ENCODE peak calls at places on chromosomes 4 and X, in seven cellular contexts. One of them, this sample, is unnamed. For H3K4me1, the result is how much of the 10 kb centered on the place peaks cover.

GRCh38 chrX:288561-288991 is 7.4 kb downstream of the PLCXD1 start:
- DNase-seq in aorta: peak
- DNase-seq in neuronal stem cell: no peak
- DNase-seq in IMR-90: no peak
- DNase-seq in uterus: no peak
- DNase-seq in colonic mucosa: peak
- DNase-seq in mammary epithelial cell: no peak
- DNase-seq in this sample: no peak

GRCh38 chr4:5157721-5158390 is 106.6 kb downstream of the STK32B start:
- DNase-seq in aorta: no peak
- DNase-seq in neuronal stem cell: no peak
- DNase-seq in IMR-90: peak
- DNase-seq in uterus: no peak
- DNase-seq in colonic mucosa: no peak
- DNase-seq in mammary epithelial cell: no peak
- DNase-seq in this sample: no peak

GRCh38 chr4:40264497-40264896 is 67.7 kb downstream of the RHOH start:
- DNase-seq in aorta: no peak
- DNase-seq in neuronal stem cell: no peak
- DNase-seq in IMR-90: peak
- DNase-seq in uterus: no peak
- DNase-seq in colonic mucosa: no peak
- DNase-seq in mammary epithelial cell: peak
- DNase-seq in this sample: no peak

GRCh38 chr4:119750048-119750447 is 121.4 kb upstream of the PDE5A start:
- DNase-seq in aorta: no peak
- DNase-seq in neuronal stem cell: no peak
- DNase-seq in IMR-90: no peak
- DNase-seq in uterus: no peak
- DNase-seq in colonic mucosa: no peak
- DNase-seq in mammary epithelial cell: no peak
- DNase-seq in this sample: no peak

GRCh38 chrX:18255059-18255458 is 34.4 kb upstream of the BEND2 start:
- DNase-seq in aorta: no peak
- DNase-seq in neuronal stem cell: no peak
- DNase-seq in IMR-90: no peak
- DNase-seq in uterus: no peak
- DNase-seq in colonic mucosa: no peak
- DNase-seq in mammary epithelial cell: no peak
- DNase-seq in this sample: no peak

GRCh38 chr4:108209489-108209888 is 40.8 kb upstream of the LEF1 start:
- DNase-seq in aorta: no peak
- DNase-seq in neuronal stem cell: no peak
- DNase-seq in IMR-90: no peak
- DNase-seq in uterus: no peak
- DNase-seq in colonic mucosa: no peak
- DNase-seq in mammary epithelial cell: no peak
- DNase-seq in this sample: no peak

GRCh38 chr4:98510757-98511517 is 147.5 kb downstream of the TSPAN5 start:
- DNase-seq in aorta: no peak
- DNase-seq in neuronal stem cell: no peak
- DNase-seq in IMR-90: peak
- DNase-seq in uterus: no peak
- DNase-seq in colonic mucosa: no peak
- DNase-seq in mammary epithelial cell: peak
- DNase-seq in this sample: no peak

GRCh38 chrX:146224442-146224841 is 406.8 kb downstream of the SLITRK2 start:
- DNase-seq in aorta: no peak
- DNase-seq in neuronal stem cell: no peak
- DNase-seq in IMR-90: no peak
- DNase-seq in uterus: no peak
- DNase-seq in colonic mucosa: no peak
- DNase-seq in mammary epithelial cell: no peak
- DNase-seq in this sample: no peak

GRCh38 chr4:145734576-145735329 is 54.8 kb downstream of the C4orf51 start:
- DNase-seq in aorta: peak
- DNase-seq in neuronal stem cell: no peak
- DNase-seq in IMR-90: peak
- DNase-seq in uterus: peak
- DNase-seq in colonic mucosa: peak
- DNase-seq in mammary epithelial cell: peak
- DNase-seq in this sample: no peak

GRCh38 chr4:120870279-120870673 is 52.2 kb downstream of the PRDM5 start:
- DNase-seq in aorta: no peak
- DNase-seq in neuronal stem cell: no peak
- DNase-seq in IMR-90: no peak
- DNase-seq in uterus: no peak
- DNase-seq in colonic mucosa: peak
- DNase-seq in mammary epithelial cell: no peak
- DNase-seq in this sample: peak

GRCh38 chr4:22434895-22435294 is 81.0 kb downstream of the ADGRA3 start:
- DNase-seq in aorta: no peak
- DNase-seq in neuronal stem cell: peak
- DNase-seq in IMR-90: peak
- DNase-seq in uterus: peak
- DNase-seq in colonic mucosa: peak
- DNase-seq in mammary epithelial cell: peak
- DNase-seq in this sample: peak

GRCh38 chr4:153114771-153115321 is 89.4 kb upstream of the TRIM2 start:
- DNase-seq in aorta: no peak
- DNase-seq in neuronal stem cell: no peak
- DNase-seq in IMR-90: peak
- DNase-seq in uterus: no peak
- DNase-seq in colonic mucosa: no peak
- DNase-seq in mammary epithelial cell: peak
- DNase-seq in this sample: no peak

GRCh38 chr4:145183023-145183422 is 2.6 kb upstream of the OTUD4 start:
- DNase-seq in aorta: no peak
- DNase-seq in neuronal stem cell: no peak
- DNase-seq in IMR-90: peak
- DNase-seq in uterus: no peak
- DNase-seq in colonic mucosa: no peak
- DNase-seq in mammary epithelial cell: no peak
- DNase-seq in this sample: no peak

GRCh38 chrX:29215251-29215650 is 628.0 kb downstream of the IL1RAPL1 start:
- DNase-seq in aorta: no peak
- DNase-seq in neuronal stem cell: no peak
- DNase-seq in IMR-90: peak
- DNase-seq in uterus: no peak
- DNase-seq in colonic mucosa: no peak
- DNase-seq in mammary epithelial cell: peak
- DNase-seq in this sample: no peak

GRCh38 chrX:121869876-121870477 is 822.6 kb downstream of the GLUD2 start:
- DNase-seq in aorta: no peak
- DNase-seq in neuronal stem cell: no peak
- DNase-seq in IMR-90: no peak
- DNase-seq in uterus: no peak
- DNase-seq in colonic mucosa: no peak
- DNase-seq in mammary epithelial cell: no peak
- DNase-seq in this sample: no peak
- H3K4me3 ChIP-seq in aorta: no peak
- H3K4me3 ChIP-seq in neuronal stem cell: no peak
- H3K4me3 ChIP-seq in IMR-90: no peak
- H3K4me3 ChIP-seq in uterus: no peak
- H3K4me3 ChIP-seq in colonic mucosa: no peak
- H3K4me3 ChIP-seq in mammary epithelial cell: no peak
- H3K4me3 ChIP-seq in this sample: no peak

GRCh38 chr4:13545394-13545808 is 1.1 kb upstream of the NKX3-2 start:
- DNase-seq in aorta: no peak
- DNase-seq in neuronal stem cell: no peak
- DNase-seq in IMR-90: no peak
- DNase-seq in uterus: no peak
- DNase-seq in colonic mucosa: no peak
- DNase-seq in mammary epithelial cell: no peak
- DNase-seq in this sample: no peak
- H3K4me1 ChIP-seq in aorta: under half
- H3K4me1 ChIP-seq in neuronal stem cell: under half
- H3K4me1 ChIP-seq in IMR-90: under half
- H3K4me1 ChIP-seq in uterus: under half
- H3K4me1 ChIP-seq in colonic mucosa: under half
- H3K4me1 ChIP-seq in mammary epithelial cell: under half
- H3K4me1 ChIP-seq in this sample: under half

DNA sequence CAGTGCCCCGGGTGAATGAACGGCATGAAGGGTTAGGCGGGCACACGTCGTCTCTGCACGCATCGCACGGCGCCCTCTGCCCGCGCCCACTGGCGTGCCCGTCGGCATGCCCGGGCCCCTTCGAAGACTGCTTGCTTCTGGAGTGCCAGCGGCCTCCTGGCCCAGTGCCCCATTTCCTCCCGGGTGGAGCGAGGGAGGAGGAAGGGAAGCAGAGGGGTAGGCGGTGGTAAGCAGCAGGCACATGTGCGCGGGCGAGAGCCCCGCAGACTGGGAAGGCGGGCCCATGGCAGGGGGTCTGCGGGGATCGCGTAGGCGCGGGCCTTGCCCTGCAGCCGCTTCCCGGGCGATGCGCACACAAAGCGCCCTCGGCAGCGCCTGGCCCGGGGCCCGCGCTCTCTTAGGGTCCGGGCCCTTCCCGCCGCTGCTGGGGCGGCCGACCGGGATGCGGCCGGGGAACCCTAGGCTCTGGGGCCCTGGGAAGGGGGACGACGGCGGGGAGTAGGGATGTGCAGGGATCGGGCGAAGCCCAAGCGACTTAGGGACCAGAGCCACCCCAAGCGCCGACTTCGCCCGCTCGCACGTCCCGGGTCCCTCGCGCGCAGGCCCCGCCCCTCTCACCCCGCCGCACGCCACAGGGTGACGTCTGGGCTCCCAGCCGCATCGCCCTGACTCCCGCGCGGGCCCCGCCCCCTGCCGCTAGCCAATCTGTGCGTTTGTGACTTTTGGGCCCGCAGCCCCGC is 866 bp upstream of the EMD start:
- DNase-seq in aorta: peak
- DNase-seq in neuronal stem cell: no peak
- DNase-seq in IMR-90: peak
- DNase-seq in uterus: peak
- DNase-seq in colonic mucosa: peak
- DNase-seq in mammary epithelial cell: no peak
- DNase-seq in this sample: peak
- H3K27ac ChIP-seq in aorta: peak
- H3K27ac ChIP-seq in neuronal stem cell: peak
- H3K27ac ChIP-seq in IMR-90: peak
- H3K27ac ChIP-seq in uterus: peak
- H3K27ac ChIP-seq in colonic mucosa: peak
- H3K27ac ChIP-seq in mammary epithelial cell: peak
- H3K27ac ChIP-seq in this sample: no peak

GRCh38 chr4:133156556-133156955 is 7.5 kb downstream of the PCDH10 start:
- DNase-seq in aorta: no peak
- DNase-seq in neuronal stem cell: no peak
- DNase-seq in IMR-90: no peak
- DNase-seq in uterus: no peak
- DNase-seq in colonic mucosa: no peak
- DNase-seq in mammary epithelial cell: no peak
- DNase-seq in this sample: no peak

GRCh38 chr4:133152801-133153526 is 3.9 kb downstream of the PCDH10 start:
- DNase-seq in aorta: no peak
- DNase-seq in neuronal stem cell: no peak
- DNase-seq in IMR-90: no peak
- DNase-seq in uterus: no peak
- DNase-seq in colonic mucosa: no peak
- DNase-seq in mammary epithelial cell: no peak
- DNase-seq in this sample: no peak

GRCh38 chr4:133156096-133156495 is 7.0 kb downstream of the PCDH10 start:
- DNase-seq in aorta: no peak
- DNase-seq in neuronal stem cell: no peak
- DNase-seq in IMR-90: no peak
- DNase-seq in uterus: no peak
- DNase-seq in colonic mucosa: no peak
- DNase-seq in mammary epithelial cell: no peak
- DNase-seq in this sample: no peak

GRCh38 chr4:133152330-133152791 is 3.3 kb downstream of the PCDH10 start:
- DNase-seq in aorta: peak
- DNase-seq in neuronal stem cell: no peak
- DNase-seq in IMR-90: no peak
- DNase-seq in uterus: no peak
- DNase-seq in colonic mucosa: no peak
- DNase-seq in mammary epithelial cell: no peak
- DNase-seq in this sample: no peak

DNA sequence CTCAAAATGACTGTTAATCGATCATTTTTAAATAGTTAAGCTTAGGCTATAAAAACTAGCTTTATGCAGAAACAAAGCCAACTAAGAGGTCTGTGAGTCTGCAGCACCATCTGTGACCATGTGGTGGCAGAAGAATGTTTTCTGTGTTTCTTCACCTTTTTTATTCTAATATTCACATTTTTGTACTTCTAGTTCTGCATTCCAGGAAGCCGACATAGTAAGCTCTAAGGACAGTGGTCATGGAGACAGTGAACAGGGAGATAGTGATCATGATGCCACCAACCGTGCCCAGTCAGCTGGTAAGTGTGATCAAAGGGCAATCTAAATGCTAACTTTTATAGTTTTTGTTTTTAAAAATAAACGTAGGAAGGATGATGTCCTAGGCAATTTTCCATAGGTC is 5.6 kb downstream of the PCDH10 start:
- DNase-seq in aorta: no peak
- DNase-seq in neuronal stem cell: no peak
- DNase-seq in IMR-90: peak
- DNase-seq in uterus: no peak
- DNase-seq in colonic mucosa: no peak
- DNase-seq in mammary epithelial cell: no peak
- DNase-seq in this sample: no peak
- H3K4me3 ChIP-seq in aorta: no peak
- H3K4me3 ChIP-seq in neuronal stem cell: no peak
- H3K4me3 ChIP-seq in IMR-90: no peak
- H3K4me3 ChIP-seq in uterus: no peak
- H3K4me3 ChIP-seq in colonic mucosa: no peak
- H3K4me3 ChIP-seq in mammary epithelial cell: no peak
- H3K4me3 ChIP-seq in this sample: no peak

GRCh38 chr4:139176299-139177048 is 544 bp downstream of the ELF2 start:
- DNase-seq in aorta: peak
- DNase-seq in neuronal stem cell: peak
- DNase-seq in IMR-90: peak
- DNase-seq in uterus: peak
- DNase-seq in colonic mucosa: peak
- DNase-seq in mammary epithelial cell: peak
- DNase-seq in this sample: no peak

GRCh38 chr4:139167774-139168444 is 9.1 kb downstream of the ELF2 start:
- DNase-seq in aorta: no peak
- DNase-seq in neuronal stem cell: no peak
- DNase-seq in IMR-90: peak
- DNase-seq in uterus: no peak
- DNase-seq in colonic mucosa: no peak
- DNase-seq in mammary epithelial cell: peak
- DNase-seq in this sample: no peak

GRCh38 chr4:139170932-139171331 is 6.1 kb downstream of the ELF2 start:
- DNase-seq in aorta: no peak
- DNase-seq in neuronal stem cell: no peak
- DNase-seq in IMR-90: no peak
- DNase-seq in uterus: no peak
- DNase-seq in colonic mucosa: no peak
- DNase-seq in mammary epithelial cell: no peak
- DNase-seq in this sample: no peak

GRCh38 chr4:139175647-139176298 is 1.2 kb downstream of the ELF2 start:
- DNase-seq in aorta: no peak
- DNase-seq in neuronal stem cell: no peak
- DNase-seq in IMR-90: peak
- DNase-seq in uterus: no peak
- DNase-seq in colonic mucosa: no peak
- DNase-seq in mammary epithelial cell: no peak
- DNase-seq in this sample: no peak

GRCh38 chr4:139171878-139172691 is 4.9 kb downstream of the ELF2 start:
- DNase-seq in aorta: no peak
- DNase-seq in neuronal stem cell: no peak
- DNase-seq in IMR-90: peak
- DNase-seq in uterus: no peak
- DNase-seq in colonic mucosa: no peak
- DNase-seq in mammary epithelial cell: peak
- DNase-seq in this sample: no peak
- H3K4me1 ChIP-seq in aorta: under half
- H3K4me1 ChIP-seq in neuronal stem cell: under half
- H3K4me1 ChIP-seq in IMR-90: under half
- H3K4me1 ChIP-seq in uterus: under half
- H3K4me1 ChIP-seq in colonic mucosa: under half
- H3K4me1 ChIP-seq in mammary epithelial cell: under half
- H3K4me1 ChIP-seq in this sample: under half

This sample was measured in iPS DF 6.9.